ENCODE peak calls at places on chromosomes 6 and 20, in ten cellular contexts. E, A, Q, M, W, V, X, D, Z and I are unnamed samples.

GRCh38 chr20:8788275-8788674 is 280.6 kb upstream of the PLCB4 start:
- DNase-seq in M (no peak), X (no peak), E (no peak), A (no peak), D (no peak), V (no peak), W (no peak), Q (no peak), Z (no peak), I (no peak)

GRCh38 chr20:25296094-25297093 is 48.5 kb downstream of the PYGB start:
- DNase-seq in X (peak; percentile 62), Z (peak; percentile 34), W (no peak), D (peak; percentile 13), E (peak; percentile 55), A (no peak), Q (no peak), V (no peak), M (no peak), I (peak; percentile 50)

GRCh38 chr6:20202070-20202658 is 10.1 kb downstream of the MBOAT1 start:
- DNase-seq in Z (peak; percentile 71), V (peak; percentile 55), Q (peak; percentile 82), W (no peak), D (peak; percentile 46), A (no peak), M (peak; percentile 92), X (no peak), E (peak; percentile 39), I (no peak)

GRCh38 chr6:4929319-4929718 is 74.5 kb downstream of the RPP40 start:
- DNase-seq in Q (no peak), X (no peak), M (no peak), Z (no peak), A (no peak), V (no peak), D (peak; percentile 46), E (no peak), W (no peak), I (no peak)

GRCh38 chr6:127539292-127539691 is 20.2 kb upstream of the MTCL3 start:
- DNase-seq in V (peak; percentile 16), X (no peak), W (no peak), Q (no peak), M (peak; percentile 44), A (no peak), D (peak; percentile 48), E (peak; percentile 10), Z (peak; percentile 14), I (peak; percentile 24)

GRCh38 chr6:87899499-87900147 is 148.0 kb upstream of the SPACA1 start:
- DNase-seq in M (no peak), W (no peak), E (no peak), Z (peak; percentile 26), V (no peak), D (no peak), A (no peak), X (no peak), Q (no peak), I (no peak)

GRCh38 chr6:143401060-143401426 is 49.5 kb downstream of the ADAT2 start:
- DNase-seq in A (no peak), X (no peak), M (no peak), E (no peak), W (no peak), D (no peak), V (peak; percentile 41), Q (no peak), Z (no peak), I (no peak)

GRCh38 chr6:149746147-149746946 is at the start of gene NUP43:
- DNase-seq in Z (peak; percentile 94), Q (peak; percentile 76), W (peak; percentile 91), M (peak; percentile 87), E (peak; percentile 92), X (peak; percentile 94), V (peak; percentile 93), A (peak; percentile 91), D (peak; percentile 97), I (peak; percentile 97)

GRCh38 chr6:70823651-70824050 is 133.2 kb downstream of the B3GAT2 start:
- DNase-seq in V (no peak), E (no peak), W (no peak), D (no peak), A (no peak), Q (no peak), Z (no peak), M (no peak), X (no peak), I (no peak)

GRCh38 chr6:70819715-70820114 is 137.1 kb downstream of the B3GAT2 start:
- DNase-seq in D (no peak), V (no peak), Q (no peak), Z (no peak), W (no peak), M (peak; percentile 3), X (no peak), A (no peak), E (no peak), I (no peak)

DNA sequence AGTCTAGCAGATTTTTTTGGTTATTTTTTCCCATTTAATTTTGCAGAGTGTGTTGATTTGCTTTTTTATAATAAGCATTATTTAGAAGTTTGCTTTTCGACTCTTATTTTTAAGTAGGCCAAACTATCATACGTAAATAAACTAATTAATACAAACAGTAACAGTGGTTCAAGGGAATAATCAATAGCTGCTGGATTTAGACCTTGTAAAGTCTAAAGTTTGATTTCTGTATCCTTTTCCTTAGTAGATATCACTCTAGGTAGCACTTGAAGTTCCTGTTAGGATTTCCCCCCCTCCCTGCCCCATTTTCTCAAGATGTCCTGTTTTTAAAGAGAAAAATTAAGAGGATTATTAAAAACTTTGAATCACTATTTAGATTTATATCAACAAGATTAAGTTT is 136.1 kb downstream of the B3GAT2 start:
- DNase-seq in W (no peak), M (no peak), V (no peak), E (no peak), Q (no peak), A (no peak), D (no peak), Z (no peak), X (no peak), I (no peak)
- H3K36me3 ChIP-seq in W (no peaks in the 10 kb centered on the region), M (no peaks in the 10 kb centered on the region), V (no peaks in the 10 kb centered on the region), E (no peaks in the 10 kb centered on the region), Q (no peaks in the 10 kb centered on the region), A (no peaks in the 10 kb centered on the region), D (no peaks in the 10 kb centered on the region), Z (no peaks in the 10 kb centered on the region), X (no peaks in the 10 kb centered on the region), I (no peaks in the 10 kb centered on the region)

GRCh38 chr6:89242574-89243330 is 25.6 kb upstream of the GABRR1 start:
- DNase-seq in M (peak; percentile 52), Z (peak; percentile 60), Q (no peak), V (peak; percentile 18), D (peak; percentile 77), E (peak; percentile 72), A (no peak), W (no peak), X (peak; percentile 35), I (peak; percentile 38)
- H3K36me3 ChIP-seq in M (no peaks in the 10 kb centered on the region), Z (no peaks in the 10 kb centered on the region), Q (no peaks in the 10 kb centered on the region), V (no peaks in the 10 kb centered on the region), D (no peaks in the 10 kb centered on the region), E (no peaks in the 10 kb centered on the region), A (no peaks in the 10 kb centered on the region), W (no peaks in the 10 kb centered on the region), X (no peaks in the 10 kb centered on the region), I (no peaks in the 10 kb centered on the region)

GRCh38 chr6:13589801-13590200 is 15.4 kb downstream of the SIRT5 start:
- DNase-seq in M (no peak), X (no peak), V (no peak), E (no peak), Z (no peak), Q (no peak), A (no peak), W (no peak), D (no peak), I (no peak)
- H3K36me3 ChIP-seq in M (peaks cover 9% of the 10 kb centered on the region), X (no peaks in the 10 kb centered on the region), V (peaks cover 1% of the 10 kb centered on the region), E (no peaks in the 10 kb centered on the region), Z (peaks cover 6% of the 10 kb centered on the region), Q (no peaks in the 10 kb centered on the region), A (peaks cover 2% of the 10 kb centered on the region), W (no peaks in the 10 kb centered on the region), D (peaks cover 29% of the 10 kb centered on the region), I (no peaks in the 10 kb centered on the region)

DNA sequence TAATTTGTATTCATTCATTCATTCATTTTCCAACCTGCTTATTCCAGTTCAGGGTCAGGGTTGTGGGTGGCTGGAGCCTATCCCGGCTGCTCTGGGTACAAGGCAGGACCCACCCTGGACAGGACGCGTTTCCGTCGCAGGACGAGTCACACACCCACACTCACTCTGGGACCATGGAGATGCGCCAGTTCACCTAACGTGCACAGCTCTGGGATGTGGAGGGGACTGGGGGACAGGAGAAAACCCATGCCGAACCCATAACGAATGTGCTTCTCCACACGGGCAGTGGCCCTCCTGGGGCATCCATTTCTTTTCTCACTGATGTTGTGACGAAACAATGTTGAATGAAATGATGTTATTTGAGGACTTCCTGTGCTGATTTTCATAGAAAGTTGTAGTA is 26.5 kb downstream of the ERMARD start:
- DNase-seq in A (no peak), E (no peak), M (no peak), Z (no peak), X (no peak), Q (no peak), W (no peak), D (no peak), V (no peak), I (no peak)
- H3K36me3 ChIP-seq in A (no peaks in the 10 kb centered on the region), E (no peaks in the 10 kb centered on the region), M (peaks cover 6% of the 10 kb centered on the region), Z (peaks cover 6% of the 10 kb centered on the region), X (peaks cover 1% of the 10 kb centered on the region), Q (peaks cover 2% of the 10 kb centered on the region), W (peaks cover 7% of the 10 kb centered on the region), D (peaks cover 4% of the 10 kb centered on the region), V (peaks cover 3% of the 10 kb centered on the region), I (no peaks in the 10 kb centered on the region)

GRCh38 chr20:34753706-34754461 is 49.7 kb downstream of the TP53INP2 start:
- DNase-seq in D (no peak), Z (no peak), Q (no peak), W (no peak), X (no peak), V (peak; percentile 7), M (peak; percentile 49), A (no peak), E (no peak), I (no peak)
- H3K36me3 ChIP-seq in D (peaks cover 65% of the 10 kb centered on the region), Z (peaks cover 34% of the 10 kb centered on the region), Q (peaks cover 28% of the 10 kb centered on the region), W (peaks cover 19% of the 10 kb centered on the region), X (peaks cover 13% of the 10 kb centered on the region), V (peaks cover 51% of the 10 kb centered on the region), M (peaks cover 22% of the 10 kb centered on the region), A (no peaks in the 10 kb centered on the region), E (no peaks in the 10 kb centered on the region), I (peaks cover 73% of the 10 kb centered on the region)

DNA sequence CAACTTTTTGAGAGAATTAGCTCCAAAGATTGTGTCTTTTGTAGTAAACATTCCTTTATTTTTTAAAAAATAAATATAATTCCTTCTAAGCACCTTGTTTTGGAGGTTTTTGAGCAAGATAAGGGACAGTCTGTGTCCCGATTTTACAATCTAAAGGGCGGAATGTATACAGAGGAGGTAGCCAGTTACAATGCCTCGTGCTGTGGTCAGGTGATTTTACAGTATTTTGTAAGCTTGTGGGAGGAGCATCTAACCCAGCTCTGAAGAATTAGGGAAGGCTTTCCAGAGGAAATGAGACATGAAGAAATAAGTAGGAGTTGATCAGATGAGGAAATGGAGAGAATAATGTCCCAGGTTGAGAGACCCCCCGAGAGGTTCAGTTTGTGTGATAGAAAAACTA is 1.3 kb downstream of the HINT3 start:
- DNase-seq in M (peak; percentile 85), D (peak; percentile 83), A (peak; percentile 50), V (peak; percentile 14), Z (peak; percentile 66), X (peak; percentile 52), Q (no peak), E (peak; percentile 62), W (no peak), I (no peak)
- H3K36me3 ChIP-seq in M (no peaks in the 10 kb centered on the region), D (no peaks in the 10 kb centered on the region), A (no peaks in the 10 kb centered on the region), V (no peaks in the 10 kb centered on the region), Z (no peaks in the 10 kb centered on the region), X (no peaks in the 10 kb centered on the region), Q (no peaks in the 10 kb centered on the region), E (no peaks in the 10 kb centered on the region), W (no peaks in the 10 kb centered on the region), I (no peaks in the 10 kb centered on the region)